ENCODE peak calls at places on chromosome 1, in five cellular contexts. A is fibroblast of lung, R is fibroblast of pulmonary artery, L is heart left ventricle, P is IMR-90. K is an unnamed sample.

GRCh38 chr1:40255231-40255630 is 2.8 kb upstream of the ZMPSTE24 start:
- DNase-seq in A (no peak), R (no peak), L (no peak), P (no peak), K (no peak)

GRCh38 chr1:31736675-31737074 is 27.5 kb downstream of the ADGRB2 start:
- DNase-seq in A (no peak), R (no peak), L (no peak), P (no peak), K (peak; percentile 48)

GRCh38 chr1:196381544-196381943 is 226.7 kb downstream of the KCNT2 start:
- DNase-seq in A (no peak), R (no peak), L (no peak), P (no peak), K (no peak)

GRCh38 chr1:203175237-203176181 is at the start of gene MYBPH:
- DNase-seq in A (no peak), R (no peak), L (peak; percentile 78), P (no peak), K (no peak)

GRCh38 chr1:214234635-214235025 is 46.3 kb upstream of the SMYD2 start:
- DNase-seq in A (no peak), R (peak; percentile 9), L (no peak), P (peak; percentile 25), K (peak; percentile 52)

GRCh38 chr1:59509341-59509869 is 212.5 kb downstream of the FGGY start:
- DNase-seq in A (no peak), R (no peak), L (no peak), P (no peak), K (no peak)

GRCh38 chr1:183588827-183589226 is 1.4 kb downstream of the NCF2 start:
- DNase-seq in A (no peak), R (no peak), L (no peak), P (no peak), K (peak; percentile 36)

GRCh38 chr1:234186037-234186688 is 187.1 kb upstream of the COA6 start:
- DNase-seq in A (peak; percentile 98), R (no peak), L (no peak), P (peak; percentile 42), K (peak; percentile 98)

GRCh38 chr1:37472281-37472680 is 2.1 kb upstream of the ZC3H12A start:
- DNase-seq in A (no peak), R (no peak), L (no peak), P (no peak), K (no peak)
- H3K4me3 ChIP-seq in A (no peak overlapping the region), R (no peak overlapping the region), L (no peak overlapping the region), P (no peak overlapping the region), K (no peak overlapping the region)

GRCh38 chr1:202011994-202012393 is 1.6 kb downstream of the ELF3 start:
- DNase-seq in A (no peak), R (no peak), L (no peak), P (no peak), K (no peak)

GRCh38 chr1:202012544-202013478 is 2.4 kb downstream of the ELF3 start:
- DNase-seq in A (no peak), R (no peak), L (no peak), P (no peak), K (no peak)

GRCh38 chr1:202009326-202010031 is 908 bp upstream of the ELF3 start:
- DNase-seq in A (peak; percentile 48), R (peak; percentile 82), L (peak; percentile 66), P (peak; percentile 76), K (peak; percentile 86)

GRCh38 chr1:202007703-202008489 is 2.5 kb upstream of the ELF3 start:
- DNase-seq in A (no peak), R (no peak), L (no peak), P (no peak), K (peak; percentile 92)

DNA sequence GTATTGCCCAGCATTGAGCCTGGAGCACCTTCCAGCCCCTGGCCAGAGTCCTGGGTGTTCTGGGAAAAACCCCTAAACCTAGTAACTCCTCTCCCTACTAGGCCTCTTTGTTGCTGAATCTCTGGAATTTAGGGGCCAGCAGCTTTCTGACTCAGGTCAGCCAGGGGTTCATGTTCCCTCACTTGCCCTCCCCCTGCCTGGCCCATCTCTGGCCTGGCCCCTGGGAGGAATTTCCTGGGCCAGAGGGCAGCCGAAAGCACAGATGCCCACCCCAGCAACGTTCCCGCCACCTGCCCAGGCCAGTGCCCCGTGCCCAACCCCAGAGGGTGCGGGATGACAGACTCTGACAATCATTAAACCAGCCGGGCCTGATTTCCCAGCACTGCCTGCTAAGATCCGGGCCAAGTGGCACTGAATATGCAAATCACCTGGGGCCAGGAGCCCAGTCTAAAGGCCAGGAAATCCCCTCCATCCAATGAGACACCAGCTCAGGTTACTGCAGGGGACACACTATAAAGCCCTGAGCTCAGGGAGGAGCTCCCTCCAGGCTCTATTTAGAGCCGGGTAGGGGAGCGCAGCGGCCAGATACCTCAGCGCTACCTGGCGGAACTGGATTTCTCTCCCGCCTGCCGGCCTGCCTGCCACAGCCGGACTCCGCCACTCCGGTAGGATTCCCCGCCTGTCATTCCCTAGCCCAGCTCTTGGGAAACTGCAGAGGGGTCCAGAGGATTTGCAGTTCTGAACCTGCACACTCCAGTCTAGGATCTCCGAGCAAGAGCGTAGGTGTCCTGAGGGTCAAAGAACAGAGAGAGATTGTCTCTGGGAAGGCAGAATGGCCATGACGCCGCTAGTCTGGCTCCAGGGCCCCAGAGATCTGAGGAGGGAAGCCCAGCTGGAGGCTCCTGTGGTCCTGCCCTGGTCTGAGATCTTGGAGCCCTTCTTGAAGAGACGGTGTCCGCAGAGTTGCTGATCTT is at the start of gene ELF3:
- DNase-seq in A (no peak), R (no peak), L (no peak), P (no peak), K (peak; percentile 90)
- H3K4me3 ChIP-seq in A (no peak within 1 kb of the TSS), R (no peak within 1 kb of the TSS), L (no peak within 1 kb of the TSS), P (no peak within 1 kb of the TSS), K (peak within 1 kb of the TSS; percentile 63)

GRCh38 chr1:155083865-155084721 is 5.5 kb downstream of the EFNA3 start:
- DNase-seq in A (no peak), R (peak; percentile 42), L (no peak), P (no peak), K (peak; percentile 75)
- H3K4me3 ChIP-seq in A (peak overlapping the region; percentile 67), R (peak overlapping the region; percentile 85), L (peak overlapping the region; percentile 78), P (peak overlapping the region; percentile 14), K (peak overlapping the region; percentile 71)

GRCh38 chr1:227185291-227185690 is 133.0 kb downstream of the CDC42BPA start:
- DNase-seq in A (no peak), R (no peak), L (no peak), P (no peak), K (no peak)
- H3K4me3 ChIP-seq in A (no peak overlapping the region), R (no peak overlapping the region), L (no peak overlapping the region), P (no peak overlapping the region), K (no peak overlapping the region)

GRCh38 chr1:154747841-154748766 is 122.0 kb downstream of the KCNN3 start:
- DNase-seq in A (peak; percentile 23), R (peak; percentile 14), L (peak; percentile 71), P (no peak), K (no peak)
- H3K4me3 ChIP-seq in A (no peak overlapping the region), R (no peak overlapping the region), L (no peak overlapping the region), P (no peak overlapping the region), K (no peak overlapping the region)

GRCh38 chr1:12547586-12548225 is 70.3 kb downstream of the DHRS3 start:
- DNase-seq in A (no peak), R (no peak), L (no peak), P (no peak), K (no peak)

GRCh38 chr1:12549106-12549459 is 68.9 kb downstream of the DHRS3 start:
- DNase-seq in A (no peak), R (no peak), L (peak; percentile 69), P (no peak), K (no peak)

GRCh38 chr1:12548279-12549105 is 69.5 kb downstream of the DHRS3 start:
- DNase-seq in A (no peak), R (no peak), L (no peak), P (no peak), K (no peak)

GRCh38 chr1:12551584-12551983 is 66.4 kb downstream of the DHRS3 start:
- DNase-seq in A (no peak), R (no peak), L (no peak), P (no peak), K (no peak)

GRCh38 chr1:12549460-12550349 is 68.3 kb downstream of the DHRS3 start:
- DNase-seq in A (peak; percentile 98), R (peak; percentile 80), L (peak; percentile 85), P (peak; percentile 98), K (peak; percentile 93)
- H3K4me3 ChIP-seq in A (no peak overlapping the region), R (peak overlapping the region; percentile 27), L (no peak overlapping the region), P (no peak overlapping the region), K (peak overlapping the region; percentile 10)

DNA sequence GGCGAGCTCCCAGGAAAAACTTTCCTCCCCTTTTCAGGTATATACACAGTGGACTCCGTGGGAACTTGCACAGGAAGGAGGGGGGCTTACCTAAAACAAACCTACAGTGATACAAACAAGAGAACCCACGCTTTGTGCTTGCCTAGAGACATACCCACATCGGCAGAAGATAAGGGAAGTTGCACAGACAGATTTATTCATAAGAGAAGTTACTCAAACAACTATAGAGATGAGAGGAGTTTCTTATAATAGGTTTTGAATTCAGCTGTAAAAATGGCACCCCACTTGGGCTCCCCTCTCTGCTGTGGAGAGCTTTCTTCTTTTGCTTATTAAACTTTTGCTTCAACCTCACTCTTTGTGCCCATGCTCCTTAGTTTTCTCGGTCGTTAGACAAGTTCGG is 1.8 kb upstream of the DUSP12 start:
- DNase-seq in A (no peak), R (no peak), L (no peak), P (no peak), K (no peak)
- H3K4me3 ChIP-seq in A (no peak overlapping the region), R (no peak overlapping the region), L (no peak overlapping the region), P (no peak overlapping the region), K (no peak overlapping the region)

GRCh38 chr1:44705938-44706337 is 25.0 kb downstream of the RNU5D-1 start:
- DNase-seq in A (no peak), R (no peak), L (no peak), P (no peak), K (no peak)

GRCh38 chr1:44707112-44707881 is 23.7 kb downstream of the RNU5D-1 start:
- DNase-seq in A (peak; percentile 96), R (peak; percentile 83), L (no peak), P (peak; percentile 94), K (peak; percentile 98)

GRCh38 chr1:44707959-44708831 is 22.8 kb downstream of the RNU5D-1 start:
- DNase-seq in A (peak; percentile 47), R (peak; percentile 69), L (no peak), P (peak; percentile 45), K (peak; percentile 66)

GRCh38 chr1:44701141-44701573 is 26.6 kb downstream of the ARMH1 start:
- DNase-seq in A (no peak), R (no peak), L (no peak), P (no peak), K (peak; percentile 68)

GRCh38 chr1:44705470-44705869 is 25.5 kb downstream of the RNU5D-1 start:
- DNase-seq in A (no peak), R (no peak), L (no peak), P (no peak), K (no peak)
- H3K4me3 ChIP-seq in A (no peak overlapping the region), R (no peak overlapping the region), L (no peak overlapping the region), P (no peak overlapping the region), K (no peak overlapping the region)

GRCh38 chr1:1236945-1237873 is 5.2 kb downstream of the B3GALT6 start:
- DNase-seq in A (no peak), R (no peak), L (no peak), P (no peak), K (no peak)
- H3K4me3 ChIP-seq in A (no peak overlapping the region), R (no peak overlapping the region), L (no peak overlapping the region), P (no peak overlapping the region), K (no peak overlapping the region)